ENCODE peak calls at places on chromosomes 3 and 15, in six cellular contexts. H is K562, K is GM23338, U is WTC11, D is GM12878, B is HepG2. W is an unnamed sample.

GRCh38 chr15:48940508-48940907 is 23.2 kb downstream of the SHC4 start:
- DNase-seq in H (peak; percentile 33), K (no peak), U (no peak), D (peak; percentile 81), B (no peak), W (no peak)

GRCh38 chr3:23600178-23600577 is 205.6 kb upstream of the UBE2E1 start:
- DNase-seq in H (no peak), K (no peak), U (no peak), D (no peak), B (no peak), W (no peak)

GRCh38 chr3:151281671-151282334 is 3.5 kb upstream of the P2RY14 start:
- DNase-seq in H (no peak), K (no peak), U (no peak), D (no peak), B (no peak), W (no peak)

GRCh38 chr15:31324739-31325431 is 1.8 kb upstream of the KLF13 start:
- DNase-seq in H (no peak), K (no peak), U (no peak), D (no peak), B (no peak), W (no peak)

GRCh38 chr15:58479941-58480340 is 48.1 kb downstream of the LIPC start:
- DNase-seq in H (no peak), K (no peak), U (no peak), D (no peak), B (no peak), W (no peak)

GRCh38 chr15:51536965-51537574 is 85.5 kb downstream of the DMXL2 start:
- DNase-seq in H (peak; percentile 39), K (peak; percentile 36), U (no peak), D (no peak), B (peak; percentile 3), W (no peak)

GRCh38 chr3:13507791-13508339 is 27.8 kb downstream of the HDAC11 start:
- DNase-seq in H (no peak), K (peak; percentile 29), U (no peak), D (no peak), B (no peak), W (no peak)

GRCh38 chr3:16307832-16308531 is 43.0 kb downstream of the OXNAD1 start:
- DNase-seq in H (no peak), K (no peak), U (no peak), D (no peak), B (no peak), W (no peak)

GRCh38 chr3:138284957-138285477 is 44.6 kb downstream of the NME9 start:
- DNase-seq in H (no peak), K (peak; percentile 34), U (no peak), D (no peak), B (no peak), W (no peak)

GRCh38 chr3:152205097-152205593 is 63.6 kb upstream of the MBNL1 start:
- DNase-seq in H (peak; percentile 61), K (no peak), U (no peak), D (no peak), B (no peak), W (no peak)

GRCh38 chr3:176872771-176873209 is 324.5 kb downstream of the TBL1XR1 start:
- DNase-seq in H (peak; percentile 61), K (peak; percentile 87), U (peak; percentile 69), D (peak; percentile 16), B (peak; percentile 38), W (peak; percentile 54)

GRCh38 chr15:48862705-48863104 is 15.2 kb upstream of the EID1 start:
- DNase-seq in H (no peak), K (peak; percentile 46), U (peak; percentile 21), D (no peak), B (no peak), W (no peak)

GRCh38 chr3:134336587-134336986 is 37.7 kb downstream of the AMOTL2 start:
- DNase-seq in H (no peak), K (no peak), U (no peak), D (no peak), B (no peak), W (no peak)

GRCh38 chr3:10817506-10817905 is 1.5 kb downstream of the SLC6A11 start:
- DNase-seq in H (no peak), K (no peak), U (no peak), D (no peak), B (peak; percentile 4), W (no peak)

GRCh38 chr3:191328963-191329653 is at the start of gene CCDC50:
- DNase-seq in H (peak; percentile 88), K (peak; percentile 90), U (peak; percentile 82), D (no peak), B (peak; percentile 77), W (no peak)

GRCh38 chr15:63135281-63135680 is 13.6 kb downstream of the LACTB start:
- DNase-seq in H (no peak), K (no peak), U (no peak), D (no peak), B (no peak), W (no peak)

GRCh38 chr3:150721285-150722130 is 17.8 kb upstream of the ERICH6 start:
- DNase-seq in H (peak; percentile 76), K (peak; percentile 87), U (no peak), D (no peak), B (peak; percentile 67), W (no peak)

GRCh38 chr3:135034291-135034768 is 239.3 kb downstream of the EPHB1 start:
- DNase-seq in H (no peak), K (no peak), U (no peak), D (no peak), B (no peak), W (peak; percentile 37)

GRCh38 chr3:127775398-127776109 is 46.8 kb downstream of the MGLL start:
- DNase-seq in H (no peak), K (no peak), U (no peak), D (no peak), B (no peak), W (no peak)

GRCh38 chr15:55586808-55587207 is 1.3 kb downstream of the PYGO1 start:
- DNase-seq in H (no peak), K (no peak), U (no peak), D (no peak), B (no peak), W (no peak)

GRCh38 chr3:55752911-55753310 is 265.8 kb upstream of the WNT5A start:
- DNase-seq in H (no peak), K (no peak), U (no peak), D (no peak), B (no peak), W (no peak)

GRCh38 chr3:15220661-15221060 is 14.6 kb downstream of the CAPN7 start:
- DNase-seq in H (no peak), K (no peak), U (no peak), D (no peak), B (no peak), W (no peak)

GRCh38 chr3:170997966-170998913 is 28.3 kb downstream of the SLC2A2 start:
- DNase-seq in H (no peak), K (no peak), U (no peak), D (no peak), B (peak; percentile 91), W (no peak)

GRCh38 chr15:78763796-78764241 is 47.4 kb downstream of the ADAMTS7 start:
- DNase-seq in H (no peak), K (no peak), U (no peak), D (no peak), B (no peak), W (no peak)

GRCh38 chr3:45987368-45988099 is 8.1 kb downstream of the FYCO1 start:
- DNase-seq in H (no peak), K (no peak), U (no peak), D (no peak), B (peak; percentile 16), W (no peak)

GRCh38 chr3:138361193-138361525 is 12.8 kb downstream of the MRAS start:
- DNase-seq in H (no peak), K (no peak), U (no peak), D (no peak), B (no peak), W (no peak)

GRCh38 chr3:16600771-16601538 is 4.3 kb downstream of the DAZL start:
- DNase-seq in H (peak; percentile 85), K (peak; percentile 91), U (peak; percentile 78), D (no peak), B (peak; percentile 62), W (peak; percentile 15)

GRCh38 chr3:138862531-138862923 is 27.8 kb upstream of the PIK3CB start:
- DNase-seq in H (peak; percentile 44), K (peak; percentile 81), U (no peak), D (no peak), B (no peak), W (peak; percentile 49)

GRCh38 chr3:172082269-172082668 is 42.9 kb downstream of the FNDC3B start:
- DNase-seq in H (no peak), K (no peak), U (no peak), D (no peak), B (peak; percentile 49), W (no peak)

GRCh38 chr3:114384558-114384903 is 90.7 kb downstream of the TIGIT start:
- DNase-seq in H (no peak), K (no peak), U (no peak), D (no peak), B (no peak), W (no peak)

GRCh38 chr3:18558526-18558925 is 133.4 kb upstream of the SATB1 start:
- DNase-seq in H (no peak), K (no peak), U (no peak), D (no peak), B (no peak), W (no peak)

DNA sequence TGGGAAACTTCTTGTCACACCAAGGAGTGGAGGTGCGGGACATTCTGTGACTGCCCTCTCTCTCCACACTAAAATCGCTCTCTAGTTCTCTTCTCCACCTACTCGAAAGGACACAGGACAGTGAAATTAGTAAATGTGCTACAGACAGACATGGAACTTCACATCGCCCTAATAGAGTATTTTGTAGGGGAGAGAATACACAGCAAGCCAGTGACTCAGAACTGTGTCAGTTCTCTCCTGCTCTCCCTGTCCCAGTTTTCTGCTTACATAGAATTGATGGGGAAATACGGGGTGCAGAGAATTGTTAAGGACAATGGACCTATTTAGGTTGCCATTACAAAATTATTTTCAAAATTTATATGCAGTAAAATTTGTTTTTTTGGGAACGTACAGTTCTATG is 159.6 kb upstream of the GADL1 start:
- DNase-seq in H (no peak), K (peak; percentile 1), U (no peak), D (no peak), B (no peak), W (no peak)
- TF ChIP-seq CREB1 in H (no peak), K (no peak), U (no peak), D (no peak), B (no peak), W (no peak)

GRCh38 chr15:82128401-82129143 is 82.8 kb upstream of the MEX3B start:
- DNase-seq in H (no peak), K (no peak), U (no peak), D (no peak), B (no peak), W (no peak)
- TF ChIP-seq CREB1 in H (no peak), K (no peak), U (no peak), D (no peak), B (no peak), W (no peak)

DNA sequence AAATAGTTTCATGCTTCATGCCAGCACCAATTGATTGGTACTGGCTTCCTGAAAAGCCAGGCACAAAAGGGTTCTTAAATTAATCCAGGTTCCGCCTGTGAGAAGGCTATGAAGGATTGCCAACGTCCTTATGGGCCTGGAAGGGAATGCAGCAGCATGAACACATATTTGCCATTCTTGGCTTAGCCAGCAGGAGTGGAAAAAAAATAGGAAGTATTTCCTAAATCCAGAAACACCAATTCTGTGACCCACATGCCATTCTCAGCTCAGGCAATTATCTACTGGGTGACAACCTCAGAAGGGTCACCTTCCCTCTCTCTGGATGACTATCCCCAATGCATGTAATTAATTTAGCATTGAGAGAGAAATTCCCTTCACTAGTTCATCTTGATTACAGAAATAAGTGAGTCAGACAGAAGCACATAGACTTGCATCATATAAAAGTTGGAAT is 36.0 kb downstream of the ADAMTS9 start:
- DNase-seq in H (no peak), K (peak; percentile 33), U (no peak), D (no peak), B (no peak), W (no peak)
- TF ChIP-seq CREB1 in H (no peak), K (no peak), U (no peak), D (no peak), B (no peak), W (no peak)

GRCh38 chr15:90018216-90018831 is 17.2 kb downstream of the ZNF710 start:
- DNase-seq in H (no peak), K (no peak), U (no peak), D (no peak), B (no peak), W (no peak)
- TF ChIP-seq CREB1 in H (no peak), K (no peak), U (no peak), D (no peak), B (no peak), W (no peak)

W was measured in H1.